ENCODE peak calls at places on chromosomes 5 and 9, in four cellular contexts. I, T, C and J are unnamed samples.
A peak's percentile ranks its signal among the peaks of the same experiment; 100 is the strongest.

GRCh38 chr5:67246108-67246507 is 49.5 kb upstream of the CD180 start:
- DNase-seq in I (peak; percentile 68), C (peak; percentile 19), T (peak; percentile 49), J (peak; percentile 34)

GRCh38 chr9:6054280-6055099 is 39.1 kb upstream of the RANBP6 start:
- DNase-seq in I (peak; percentile 79), T (peak; percentile 65), C (no peak), J (peak; percentile 52)

GRCh38 chr5:139037732-139038131 is 160.4 kb downstream of the SIL1 start:
- DNase-seq in C (no peak), T (no peak), I (no peak), J (no peak)

GRCh38 chr9:135508211-135508820 is 7.8 kb downstream of the MRPS2 start:
- DNase-seq in T (no peak), I (no peak), C (no peak), J (peak; percentile 8)

GRCh38 chr9:121261107-121261460 is 6.9 kb upstream of the GSN start:
- DNase-seq in C (no peak), T (no peak), I (no peak), J (peak; percentile 58)

GRCh38 chr9:98506422-98507054 is 202.2 kb downstream of the GABBR2 start:
- DNase-seq in C (no peak), I (no peak), T (no peak), J (no peak)

GRCh38 chr9:127133739-127134167 is 11.3 kb upstream of the ANGPTL2 start:
- DNase-seq in C (no peak), I (no peak), T (no peak), J (no peak)

GRCh38 chr9:99818439-99818992 is 3.2 kb upstream of the NR4A3 start:
- DNase-seq in I (peak; percentile 30), T (no peak), C (no peak), J (no peak)

GRCh38 chr9:137244486-137245449 is 3.7 kb downstream of the TUBB4B start:
- DNase-seq in T (no peak), I (no peak), C (no peak), J (no peak)

GRCh38 chr5:140044041-140044440 is 942 bp upstream of the NRG2 start:
- DNase-seq in I (no peak), C (no peak), T (no peak), J (peak; percentile 10)

GRCh38 chr5:14204785-14205321 is 61.7 kb downstream of the TRIO start:
- DNase-seq in T (peak; percentile 64), I (no peak), C (no peak), J (no peak)

GRCh38 chr9:21252727-21253547 is 13.1 kb upstream of the IFNA14 start:
- DNase-seq in C (no peak), T (peak; percentile 10), I (no peak), J (peak; percentile 9)
- TF ChIP-seq POLR2AphosphoS5 in C (no peak), T (no peak), I (no peak), J (no peak)

GRCh38 chr5:115431116-115431515 is 113.5 kb downstream of the FEM1C start:
- DNase-seq in T (no peak), C (no peak), I (no peak), J (no peak)

GRCh38 chr5:115432691-115433090 is 111.9 kb downstream of the FEM1C start:
- DNase-seq in C (no peak), I (no peak), T (no peak), J (no peak)

GRCh38 chr5:115435065-115435775 is 109.4 kb downstream of the FEM1C start:
- DNase-seq in I (no peak), T (no peak), C (no peak), J (no peak)

GRCh38 chr5:115435776-115436712 is 108.5 kb downstream of the FEM1C start:
- DNase-seq in I (no peak), C (no peak), T (no peak), J (no peak)

DNA sequence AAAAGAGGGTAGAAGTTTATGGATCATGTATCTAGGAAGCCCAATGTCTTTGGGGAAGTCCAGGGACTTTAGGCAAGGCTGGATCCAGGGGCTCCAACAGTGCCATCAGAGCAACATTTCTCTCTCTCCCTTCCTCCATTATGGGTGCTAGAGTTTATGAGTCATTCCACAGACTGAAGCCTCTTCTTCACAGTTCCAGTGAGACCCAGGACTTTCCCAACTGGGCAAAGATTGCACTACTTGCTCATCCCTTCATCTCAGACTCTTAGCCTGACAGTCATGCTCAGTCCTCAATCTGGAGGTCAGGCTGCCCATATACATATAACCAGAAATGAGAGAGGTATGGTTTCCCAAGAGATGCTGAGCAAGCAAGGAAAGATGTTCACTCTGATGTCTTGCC is 110.7 kb downstream of the FEM1C start:
- DNase-seq in T (no peak), C (no peak), I (no peak), J (no peak)
- TF ChIP-seq FOXM1 in T (no peak), C (no peak), I (no peak), J (no peak)

GRCh38 chr5:168978500-168978899 is 322.4 kb downstream of the SLIT3 start:
- DNase-seq in T (no peak), C (no peak), I (no peak), J (no peak)

GRCh38 chr5:168976311-168976893 is 324.5 kb downstream of the SLIT3 start:
- DNase-seq in I (no peak), C (no peak), T (no peak), J (peak; percentile 61)

GRCh38 chr5:168978015-168978414 is 322.9 kb downstream of the SLIT3 start:
- DNase-seq in I (no peak), C (no peak), T (no peak), J (no peak)

GRCh38 chr5:168975331-168975730 is 325.6 kb downstream of the SLIT3 start:
- DNase-seq in T (no peak), C (no peak), I (no peak), J (no peak)

GRCh38 chr5:168979140-168979539 is 321.8 kb downstream of the SLIT3 start:
- DNase-seq in I (no peak), T (no peak), C (no peak), J (no peak)
- TF ChIP-seq POLR2AphosphoS5 in I (no peak), T (no peak), C (no peak), J (no peak)

GRCh38 chr9:89370593-89370992 is 52.3 kb downstream of the SECISBP2 start:
- DNase-seq in T (no peak), C (no peak), I (no peak), J (no peak)

GRCh38 chr9:89374176-89374575 is 55.9 kb downstream of the SECISBP2 start:
- DNase-seq in I (no peak), T (no peak), C (no peak), J (no peak)

GRCh38 chr9:89372979-89373378 is 54.7 kb downstream of the SECISBP2 start:
- DNase-seq in I (no peak), T (no peak), C (no peak), J (no peak)

GRCh38 chr9:89375181-89375760 is 57.0 kb downstream of the SECISBP2 start:
- DNase-seq in C (peak; percentile 42), T (no peak), I (peak; percentile 10), J (peak; percentile 85)

GRCh38 chr9:89372230-89372816 is 54.0 kb downstream of the SECISBP2 start:
- DNase-seq in C (no peak), T (no peak), I (peak; percentile 6), J (no peak)
- TF ChIP-seq FOXM1 in C (no peak), T (no peak), I (no peak), J (no peak)

GRCh38 chr5:177605667-177606066 is 5.7 kb downstream of the B4GALT7 start:
- DNase-seq in C (no peak), T (no peak), I (no peak), J (no peak)
- TF ChIP-seq POLR2AphosphoS5 in C (no peak), T (no peak), I (no peak), J (no peak)

GRCh38 chr9:94504358-94504757 is 50.5 kb upstream of the PCAT7 start:
- DNase-seq in C (no peak), T (no peak), I (no peak), J (no peak)

DNA sequence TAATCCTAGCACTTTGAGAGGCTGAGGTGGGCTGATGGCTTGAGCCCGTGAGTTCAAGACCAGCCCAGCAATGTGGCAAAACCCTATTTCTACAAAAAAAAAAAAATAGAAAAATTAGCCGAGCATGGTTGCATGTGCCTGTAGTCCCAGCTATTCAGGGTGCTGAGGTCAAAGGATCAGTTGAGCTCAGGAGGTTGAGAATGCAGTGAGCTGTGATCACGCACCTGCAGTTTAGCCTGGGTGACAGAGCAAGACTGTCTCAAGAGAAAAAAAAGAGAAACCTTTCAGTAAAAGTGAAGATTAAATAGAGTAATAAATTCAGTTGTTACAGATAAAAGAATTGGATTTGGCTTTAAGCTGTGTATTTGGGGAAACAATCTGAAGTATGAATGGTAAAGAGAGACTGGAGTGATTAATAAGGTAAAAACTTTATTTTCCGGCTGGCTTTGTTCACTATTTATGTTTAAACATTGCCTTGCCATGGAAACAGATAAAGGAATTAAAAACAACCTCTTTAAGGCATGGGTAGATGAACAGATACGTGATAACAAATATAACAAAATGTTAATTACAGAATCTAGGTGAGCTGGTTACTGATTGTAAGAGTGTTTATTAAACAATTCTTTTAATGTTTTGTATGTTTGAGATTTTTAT is 56.0 kb upstream of the PCAT7 start:
- DNase-seq in C (no peak), I (no peak), T (no peak), J (no peak)
- TF ChIP-seq FOXM1 in C (no peak), I (no peak), T (no peak), J (no peak)

DNA sequence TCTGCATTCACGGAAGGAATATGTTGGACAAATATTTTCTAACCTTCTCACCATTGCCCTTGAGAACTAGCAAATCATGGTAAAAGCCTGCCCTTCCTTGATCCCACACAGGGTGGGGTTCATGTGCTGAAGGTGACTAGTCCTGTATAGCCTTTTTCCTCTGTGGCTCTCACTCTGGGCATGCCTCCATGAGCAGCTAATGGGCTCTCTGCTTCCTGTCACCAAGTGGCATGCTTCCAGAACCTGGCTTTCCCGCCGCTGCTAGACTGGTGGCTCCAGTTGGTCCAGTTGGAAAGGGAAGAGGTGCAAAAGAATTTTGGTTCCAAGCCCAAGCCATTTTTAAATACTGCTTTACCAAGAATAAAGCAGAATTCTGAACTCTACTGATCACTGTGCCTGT is 35.5 kb downstream of the FBXO10 start:
- DNase-seq in C (no peak), I (no peak), T (no peak), J (no peak)
- TF ChIP-seq POLR2AphosphoS5 in C (no peak), I (no peak), T (no peak), J (no peak)